ENCODE peak calls at places on chromosomes 5 and 9, in ten cellular contexts. B is fibroblast of lung, P is HCT116, R is brain microvascular endothelial cell, L is cardiac muscle cell, V is endothelial cell, Z is WERI-Rb-1, N is OCI-LY7, J is IMR-90, U is tibial nerve. Q is an unnamed sample.

GRCh38 chr5:131296213-131296672 is 32.4 kb downstream of the CDC42SE2 start:
- DNase-seq in N (no peak), B (no peak), L (no peak), V (no peak), P (no peak), U (no peak), Z (no peak), R (no peak), J (no peak), Q (no peak)

GRCh38 chr9:37002413-37003217 is 31.5 kb downstream of the PAX5 start:
- DNase-seq in P (no peak), N (peak; percentile 49), V (no peak), B (no peak), U (no peak), J (no peak), L (no peak), Z (no peak), R (no peak), Q (no peak)

GRCh38 chr9:123451011-123451410 is 95.0 kb downstream of the CRB2 start:
- DNase-seq in P (no peak), J (no peak), V (no peak), Z (no peak), L (no peak), R (no peak), N (no peak), B (no peak), U (no peak), Q (no peak)

GRCh38 chr9:101356619-101357018 is 28.2 kb downstream of the BAAT start:
- DNase-seq in Z (no peak), R (no peak), V (no peak), J (no peak), L (no peak), B (no peak), U (no peak), P (no peak), N (no peak), Q (no peak)

GRCh38 chr5:16238018-16238417 is 58.4 kb upstream of the MARCHF11 start:
- DNase-seq in Z (no peak), N (no peak), V (no peak), J (no peak), P (no peak), L (no peak), U (no peak), B (no peak), R (no peak), Q (no peak)

GRCh38 chr5:66113160-66113559 is 30.9 kb upstream of the SREK1 start:
- DNase-seq in B (peak; percentile 49), V (no peak), N (no peak), L (no peak), U (no peak), J (peak; percentile 69), R (peak; percentile 73), P (peak; percentile 33), Z (no peak), Q (no peak)

GRCh38 chr5:3854069-3854741 is 258.6 kb downstream of the IRX1 start:
- DNase-seq in N (no peak), V (no peak), J (no peak), Z (no peak), U (no peak), P (no peak), B (no peak), L (no peak), R (no peak), Q (no peak)

GRCh38 chr9:671997-672396 is 169.5 kb upstream of the DMRT1 start:
- DNase-seq in J (no peak), N (no peak), Z (no peak), P (no peak), V (no peak), U (no peak), R (no peak), L (no peak), B (no peak), Q (no peak)

GRCh38 chr5:102971693-102972293 is 148.1 kb downstream of the GIN1 start:
- DNase-seq in U (no peak), R (no peak), V (no peak), Z (no peak), P (peak; percentile 26), B (peak; percentile 60), J (peak; percentile 70), L (peak; percentile 38), N (peak; percentile 5), Q (peak; percentile 5)

GRCh38 chr9:115978739-115979138 is 174.9 kb upstream of the PAPPA start:
- DNase-seq in U (no peak), B (peak; percentile 69), N (no peak), Z (no peak), V (no peak), L (no peak), J (no peak), R (no peak), P (no peak), Q (no peak)

GRCh38 chr9:112705773-112706427 is 12.0 kb downstream of the INIP start:
- DNase-seq in N (no peak), U (no peak), P (no peak), V (peak; percentile 19), L (peak; percentile 65), Z (peak; percentile 70), R (peak; percentile 50), J (peak; percentile 36), B (peak; percentile 45), Q (no peak)

GRCh38 chr9:109751253-109751652 is 28.7 kb upstream of the PALM2AKAP2 start:
- DNase-seq in B (peak; percentile 72), P (no peak), V (no peak), U (no peak), L (no peak), Z (no peak), N (no peak), R (no peak), J (peak; percentile 82), Q (no peak)

GRCh38 chr5:110916373-110917049 is 155.0 kb upstream of the TSLP start:
- DNase-seq in N (no peak), J (peak; percentile 95), B (peak; percentile 95), V (no peak), R (peak; percentile 93), U (no peak), L (no peak), Z (peak; percentile 58), P (no peak), Q (no peak)

GRCh38 chr9:33628865-33629410 is 104.9 kb downstream of the ANKRD18B start:
- DNase-seq in J (no peak), L (no peak), B (no peak), Z (no peak), R (no peak), U (no peak), N (no peak), P (no peak), V (no peak), Q (no peak)

GRCh38 chr9:33620738-33621439 is 96.8 kb downstream of the ANKRD18B start:
- DNase-seq in R (peak; percentile 22), Z (no peak), V (no peak), N (no peak), U (no peak), P (no peak), J (peak; percentile 84), B (peak; percentile 84), L (peak; percentile 13), Q (no peak)

GRCh38 chr9:33619666-33620404 is 95.8 kb downstream of the ANKRD18B start:
- DNase-seq in N (no peak), Z (no peak), V (no peak), J (peak; percentile 97), B (peak; percentile 86), P (peak; percentile 28), R (peak; percentile 72), U (no peak), L (peak; percentile 26), Q (no peak)

GRCh38 chr9:33623658-33624586 is 99.9 kb downstream of the ANKRD18B start:
- DNase-seq in U (no peak), P (peak; percentile 81), V (peak; percentile 72), R (peak; percentile 60), B (peak; percentile 48), Z (peak; percentile 69), L (peak; percentile 79), J (peak; percentile 67), N (peak; percentile 76), Q (peak; percentile 80)
- TF ChIP-seq CTCF in U (peak; percentile 69), P (peak; percentile 98), V (peak; percentile 95), R (peak; percentile 82), B (peak; percentile 74), Z (peak; percentile 86), L (peak; percentile 77), J (peak; percentile 90), N (peak; percentile 85), Q (peak; percentile 90)

GRCh38 chr9:114879165-114879564 is 51.2 kb downstream of the TNFSF8 start:
- DNase-seq in V (no peak), L (no peak), Z (no peak), R (no peak), P (no peak), B (no peak), N (peak; percentile 44), U (no peak), J (no peak), Q (no peak)
- TF ChIP-seq CTCF in V (no peak), L (no peak), Z (no peak), R (no peak), P (no peak), B (no peak), N (peak; percentile 72), U (no peak), J (no peak), Q (no peak)

DNA sequence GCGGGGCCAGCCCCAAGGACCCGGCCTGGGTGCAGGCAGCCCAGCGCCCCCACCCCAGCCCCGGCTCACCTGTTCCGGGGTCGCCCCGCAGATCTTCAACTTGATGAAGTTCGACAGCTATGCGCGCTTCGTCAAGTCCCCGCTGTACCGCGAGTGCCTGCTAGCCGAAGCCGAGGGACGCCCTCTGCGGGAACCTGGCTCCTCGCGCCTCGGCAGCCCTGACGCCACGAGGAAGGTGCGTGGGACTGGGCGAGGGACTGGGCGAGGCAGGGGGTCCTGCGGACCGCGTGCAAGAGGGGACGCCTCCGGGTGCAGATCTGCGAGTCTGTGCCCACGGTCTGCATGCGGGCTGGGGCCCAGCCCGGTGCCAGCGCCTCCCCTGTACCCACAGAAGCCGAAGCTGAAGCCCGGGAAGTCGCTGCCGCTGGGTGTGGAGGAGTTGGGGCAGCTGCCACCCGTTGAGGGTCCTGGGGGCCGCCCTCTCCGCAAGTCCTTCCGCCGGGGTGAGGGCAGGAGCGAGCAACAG is 9.7 kb downstream of the RGS14 start:
- DNase-seq in V (no peak), P (no peak), Z (no peak), N (no peak), J (no peak), L (no peak), R (no peak), U (no peak), B (no peak), Q (no peak)
- TF ChIP-seq CTCF in V (no peak), P (no peak), Z (no peak), N (no peak), J (no peak), L (peak; percentile 25), R (peak; percentile 24), U (no peak), B (no peak), Q (no peak)

DNA sequence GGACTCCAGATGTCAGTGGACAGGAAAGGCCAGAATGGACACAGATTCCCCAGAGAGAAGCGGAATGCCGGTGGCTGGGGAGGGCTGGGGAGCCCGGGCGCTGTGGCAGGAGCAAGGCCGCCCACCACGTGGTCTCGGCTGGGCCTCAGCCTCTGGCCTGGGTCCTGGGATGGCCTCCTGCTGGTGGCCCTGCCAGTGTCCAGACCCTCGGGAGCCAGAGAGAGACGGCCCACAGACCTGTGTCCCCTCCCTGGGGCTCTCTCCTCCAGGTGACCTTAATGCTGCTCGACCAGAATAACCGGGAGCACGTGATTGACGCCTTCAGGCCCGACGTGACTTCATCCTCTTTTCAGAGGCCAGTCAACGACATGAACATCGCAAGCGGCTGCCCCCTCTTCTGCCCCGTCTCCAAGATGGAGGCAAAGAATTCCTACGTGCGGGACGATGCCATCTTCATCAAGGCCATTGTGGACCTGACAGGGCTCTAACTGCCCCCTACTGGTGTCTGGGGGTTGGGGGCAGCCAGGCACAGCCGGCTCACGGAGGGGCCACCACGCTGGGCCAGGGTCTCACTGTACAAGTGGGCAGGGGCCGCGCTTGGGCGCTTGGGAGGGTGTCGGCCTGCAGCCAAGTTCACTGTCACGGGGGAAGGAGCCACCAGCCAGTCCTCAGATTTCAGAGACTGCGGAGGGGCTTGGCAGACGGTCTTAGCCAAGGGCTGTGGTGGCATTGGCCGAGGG is 19.0 kb downstream of the FBXW5 start:
- DNase-seq in L (no peak), J (no peak), N (no peak), R (no peak), Z (no peak), U (no peak), B (no peak), P (no peak), V (no peak), Q (no peak)
- TF ChIP-seq CTCF in L (no peak), J (no peak), N (no peak), R (no peak), Z (peak; percentile 20), U (no peak), B (no peak), P (peak; percentile 4), V (no peak), Q (no peak)

Q was measured in GM13977.